ENCODE peak calls at places on chromosomes 16 and 17, in nine cellular contexts. One of them, this sample, is unnamed.

GRCh38 chr16:76784530-76784929 is 406.5 kb upstream of the MON1B start:
- DNase-seq in fibroblast of lung: no peak
- DNase-seq in left lung: no peak
- DNase-seq in left ventricle myocardium inferior: no peak
- DNase-seq in substantia nigra: no peak
- DNase-seq in AG04450: no peak
- DNase-seq in epithelial cell of prostate: no peak
- DNase-seq in PC-3: no peak
- DNase-seq in heart left ventricle: no peak
- DNase-seq in this sample: no peak

GRCh38 chr17:61411114-61411943 is 11.7 kb downstream of the TBX2 start:
- DNase-seq in AG04450: no peak
- DNase-seq in left ventricle myocardium inferior: no peak
- DNase-seq in heart left ventricle: peak
- DNase-seq in epithelial cell of prostate: no peak
- DNase-seq in PC-3: peak
- DNase-seq in fibroblast of lung: peak
- DNase-seq in left lung: peak
- DNase-seq in substantia nigra: no peak
- DNase-seq in this sample: peak

GRCh38 chr16:68022728-68023537 is at the start of the genes DDX28 and DUS2:
- DNase-seq in substantia nigra: peak
- DNase-seq in AG04450: peak
- DNase-seq in left lung: peak
- DNase-seq in fibroblast of lung: peak
- DNase-seq in PC-3: peak
- DNase-seq in epithelial cell of prostate: peak
- DNase-seq in heart left ventricle: peak
- DNase-seq in left ventricle myocardium inferior: peak
- DNase-seq in this sample: peak

GRCh38 chr16:49464877-49465504 is 91.4 kb downstream of the C16orf78 start:
- DNase-seq in left ventricle myocardium inferior: no peak
- DNase-seq in heart left ventricle: no peak
- DNase-seq in epithelial cell of prostate: no peak
- DNase-seq in PC-3: no peak
- DNase-seq in fibroblast of lung: no peak
- DNase-seq in left lung: peak
- DNase-seq in substantia nigra: no peak
- DNase-seq in AG04450: no peak
- DNase-seq in this sample: peak

GRCh38 chr16:89090182-89090630 is 3.4 kb upstream of the ACSF3 start:
- DNase-seq in substantia nigra: no peak
- DNase-seq in left ventricle myocardium inferior: no peak
- DNase-seq in left lung: no peak
- DNase-seq in epithelial cell of prostate: no peak
- DNase-seq in AG04450: no peak
- DNase-seq in heart left ventricle: peak
- DNase-seq in PC-3: no peak
- DNase-seq in fibroblast of lung: no peak
- DNase-seq in this sample: no peak

GRCh38 chr16:67204076-67204475 is 5.1 kb downstream of the ELMO3 start:
- DNase-seq in left ventricle myocardium inferior: no peak
- DNase-seq in substantia nigra: no peak
- DNase-seq in heart left ventricle: peak
- DNase-seq in fibroblast of lung: no peak
- DNase-seq in left lung: no peak
- DNase-seq in AG04450: no peak
- DNase-seq in epithelial cell of prostate: no peak
- DNase-seq in PC-3: no peak
- DNase-seq in this sample: no peak

GRCh38 chr17:75576661-75577060 is 10.9 kb upstream of the MYO15B start:
- DNase-seq in fibroblast of lung: no peak
- DNase-seq in heart left ventricle: no peak
- DNase-seq in PC-3: no peak
- DNase-seq in left lung: no peak
- DNase-seq in left ventricle myocardium inferior: no peak
- DNase-seq in epithelial cell of prostate: no peak
- DNase-seq in substantia nigra: no peak
- DNase-seq in AG04450: no peak
- DNase-seq in this sample: no peak

GRCh38 chr17:4938670-4939553 is 934 bp downstream of the SLC25A11 start:
- DNase-seq in left lung: no peak
- DNase-seq in PC-3: no peak
- DNase-seq in left ventricle myocardium inferior: no peak
- DNase-seq in AG04450: no peak
- DNase-seq in substantia nigra: no peak
- DNase-seq in heart left ventricle: peak
- DNase-seq in epithelial cell of prostate: no peak
- DNase-seq in fibroblast of lung: no peak
- DNase-seq in this sample: no peak

GRCh38 chr17:40354191-40355122 is 10.1 kb downstream of the GJD3 start:
- DNase-seq in substantia nigra: no peak
- DNase-seq in left lung: no peak
- DNase-seq in AG04450: no peak
- DNase-seq in fibroblast of lung: no peak
- DNase-seq in epithelial cell of prostate: no peak
- DNase-seq in heart left ventricle: no peak
- DNase-seq in PC-3: no peak
- DNase-seq in left ventricle myocardium inferior: no peak
- DNase-seq in this sample: no peak

GRCh38 chr16:54937673-54938350 is 7.1 kb downstream of the IRX5 start:
- DNase-seq in PC-3: no peak
- DNase-seq in AG04450: no peak
- DNase-seq in heart left ventricle: no peak
- DNase-seq in epithelial cell of prostate: no peak
- DNase-seq in left ventricle myocardium inferior: no peak
- DNase-seq in fibroblast of lung: no peak
- DNase-seq in left lung: no peak
- DNase-seq in substantia nigra: no peak
- DNase-seq in this sample: no peak

GRCh38 chr17:42750730-42751356 is 6.0 kb upstream of the EZH1 start:
- DNase-seq in substantia nigra: no peak
- DNase-seq in heart left ventricle: no peak
- DNase-seq in left ventricle myocardium inferior: no peak
- DNase-seq in left lung: no peak
- DNase-seq in fibroblast of lung: no peak
- DNase-seq in PC-3: no peak
- DNase-seq in epithelial cell of prostate: no peak
- DNase-seq in AG04450: no peak
- DNase-seq in this sample: no peak

GRCh38 chr16:87747626-87748025 is 18.2 kb downstream of the KLHDC4 start:
- DNase-seq in heart left ventricle: no peak
- DNase-seq in fibroblast of lung: no peak
- DNase-seq in left ventricle myocardium inferior: no peak
- DNase-seq in epithelial cell of prostate: no peak
- DNase-seq in PC-3: no peak
- DNase-seq in left lung: no peak
- DNase-seq in substantia nigra: no peak
- DNase-seq in AG04450: no peak
- DNase-seq in this sample: no peak

GRCh38 chr16:77596243-77596642 is 126.1 kb upstream of the NUDT7 start:
- DNase-seq in left lung: no peak
- DNase-seq in PC-3: no peak
- DNase-seq in fibroblast of lung: peak
- DNase-seq in AG04450: no peak
- DNase-seq in substantia nigra: no peak
- DNase-seq in left ventricle myocardium inferior: no peak
- DNase-seq in heart left ventricle: no peak
- DNase-seq in epithelial cell of prostate: no peak
- DNase-seq in this sample: no peak

DNA sequence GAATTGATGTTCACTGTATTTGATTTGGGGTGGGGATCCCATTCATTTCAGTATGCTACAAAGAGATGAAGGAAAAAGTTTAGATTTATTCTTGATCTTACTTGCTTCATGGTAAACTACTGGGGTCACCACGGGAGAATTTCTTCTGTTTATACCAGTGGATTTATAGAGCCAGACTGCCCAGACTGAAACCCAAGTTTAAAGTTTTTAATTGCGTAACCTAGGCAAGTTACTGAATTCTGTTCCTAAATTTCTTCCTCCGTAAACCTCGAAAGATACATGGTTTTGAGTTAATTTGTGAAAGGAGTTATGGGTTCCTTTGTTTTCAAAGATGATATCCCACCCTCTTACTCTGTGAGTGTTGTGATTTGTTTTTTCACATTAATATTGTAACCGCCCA is 26.4 kb downstream of the PIGL start:
- DNase-seq in left lung: no peak
- DNase-seq in AG04450: no peak
- DNase-seq in heart left ventricle: no peak
- DNase-seq in substantia nigra: no peak
- DNase-seq in fibroblast of lung: peak
- DNase-seq in epithelial cell of prostate: no peak
- DNase-seq in PC-3: no peak
- DNase-seq in left ventricle myocardium inferior: no peak
- DNase-seq in this sample: no peak
- H3K27ac ChIP-seq in left lung: no peak
- H3K27ac ChIP-seq in AG04450: no peak
- H3K27ac ChIP-seq in heart left ventricle: no peak
- H3K27ac ChIP-seq in substantia nigra: no peak
- H3K27ac ChIP-seq in fibroblast of lung: no peak
- H3K27ac ChIP-seq in epithelial cell of prostate: no peak
- H3K27ac ChIP-seq in PC-3: no peak
- H3K27ac ChIP-seq in left ventricle myocardium inferior: no peak
- H3K27ac ChIP-seq in this sample: no peak

GRCh38 chr17:82243648-82244412 is 15.0 kb downstream of the SLC16A3 start:
- DNase-seq in substantia nigra: no peak
- DNase-seq in PC-3: peak
- DNase-seq in epithelial cell of prostate: no peak
- DNase-seq in fibroblast of lung: no peak
- DNase-seq in left ventricle myocardium inferior: no peak
- DNase-seq in AG04450: no peak
- DNase-seq in heart left ventricle: peak
- DNase-seq in left lung: no peak
- DNase-seq in this sample: no peak
- H3K27ac ChIP-seq in substantia nigra: peak
- H3K27ac ChIP-seq in PC-3: no peak
- H3K27ac ChIP-seq in epithelial cell of prostate: peak
- H3K27ac ChIP-seq in fibroblast of lung: no peak
- H3K27ac ChIP-seq in left ventricle myocardium inferior: peak
- H3K27ac ChIP-seq in AG04450: no peak
- H3K27ac ChIP-seq in heart left ventricle: no peak
- H3K27ac ChIP-seq in left lung: peak
- H3K27ac ChIP-seq in this sample: peak

GRCh38 chr16:53090591-53091507 is 36.1 kb downstream of the CHD9 start:
- DNase-seq in heart left ventricle: peak
- DNase-seq in fibroblast of lung: peak
- DNase-seq in left ventricle myocardium inferior: peak
- DNase-seq in substantia nigra: peak
- DNase-seq in epithelial cell of prostate: no peak
- DNase-seq in AG04450: peak
- DNase-seq in PC-3: no peak
- DNase-seq in left lung: peak
- DNase-seq in this sample: peak
- H3K27ac ChIP-seq in heart left ventricle: peak
- H3K27ac ChIP-seq in fibroblast of lung: peak
- H3K27ac ChIP-seq in left ventricle myocardium inferior: peak
- H3K27ac ChIP-seq in substantia nigra: peak
- H3K27ac ChIP-seq in epithelial cell of prostate: peak
- H3K27ac ChIP-seq in AG04450: peak
- H3K27ac ChIP-seq in PC-3: no peak
- H3K27ac ChIP-seq in left lung: peak
- H3K27ac ChIP-seq in this sample: peak

GRCh38 chr16:85566502-85567100 is 46.5 kb upstream of the GSE1 start:
- DNase-seq in fibroblast of lung: no peak
- DNase-seq in PC-3: no peak
- DNase-seq in epithelial cell of prostate: no peak
- DNase-seq in left ventricle myocardium inferior: no peak
- DNase-seq in heart left ventricle: no peak
- DNase-seq in substantia nigra: no peak
- DNase-seq in AG04450: no peak
- DNase-seq in left lung: no peak
- DNase-seq in this sample: no peak
- H3K27ac ChIP-seq in fibroblast of lung: no peak
- H3K27ac ChIP-seq in PC-3: no peak
- H3K27ac ChIP-seq in epithelial cell of prostate: no peak
- H3K27ac ChIP-seq in left ventricle myocardium inferior: no peak
- H3K27ac ChIP-seq in heart left ventricle: no peak
- H3K27ac ChIP-seq in substantia nigra: no peak
- H3K27ac ChIP-seq in AG04450: no peak
- H3K27ac ChIP-seq in left lung: no peak
- H3K27ac ChIP-seq in this sample: no peak

DNA sequence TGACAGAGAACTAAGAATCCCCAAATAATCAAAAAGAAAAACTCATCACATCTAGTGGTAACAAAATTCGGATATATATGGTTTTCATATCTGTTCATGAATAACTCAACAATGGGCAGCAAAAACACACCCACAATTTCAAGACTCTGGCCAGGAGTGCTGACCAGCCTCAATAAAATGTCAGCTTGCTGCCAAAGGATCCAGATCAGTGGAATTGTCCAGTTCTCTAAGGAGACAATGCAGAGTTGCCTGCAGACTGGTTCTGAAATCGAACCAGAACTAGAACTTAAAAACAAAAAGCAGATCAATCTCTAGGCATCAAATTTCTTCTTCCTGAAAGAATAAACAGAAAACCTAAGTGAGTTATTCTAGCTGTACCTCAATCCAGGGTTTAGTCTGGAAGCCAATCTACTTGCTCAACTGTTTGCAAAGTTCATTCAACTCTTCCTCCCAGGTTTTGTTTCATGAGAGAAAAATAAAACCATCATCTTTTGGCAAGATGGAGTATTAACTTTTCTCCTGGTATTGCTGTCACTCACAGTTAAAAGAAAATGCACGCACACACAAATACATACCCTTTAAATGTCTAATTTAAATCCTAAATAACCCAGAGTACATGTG is 61.0 kb downstream of the CFDP1 start:
- DNase-seq in left lung: no peak
- DNase-seq in epithelial cell of prostate: no peak
- DNase-seq in fibroblast of lung: peak
- DNase-seq in left ventricle myocardium inferior: no peak
- DNase-seq in substantia nigra: no peak
- DNase-seq in heart left ventricle: no peak
- DNase-seq in PC-3: no peak
- DNase-seq in AG04450: no peak
- DNase-seq in this sample: no peak
- H3K27ac ChIP-seq in left lung: no peak
- H3K27ac ChIP-seq in epithelial cell of prostate: no peak
- H3K27ac ChIP-seq in fibroblast of lung: no peak
- H3K27ac ChIP-seq in left ventricle myocardium inferior: no peak
- H3K27ac ChIP-seq in substantia nigra: no peak
- H3K27ac ChIP-seq in heart left ventricle: no peak
- H3K27ac ChIP-seq in PC-3: no peak
- H3K27ac ChIP-seq in AG04450: no peak
- H3K27ac ChIP-seq in this sample: no peak

This sample was measured in adrenal gland.